ENCODE peak calls at places on chromosome 13, in six cellular contexts. One of them, this sample, is unnamed.

GRCh38 chr13:97627566-97627965 is 193.6 kb downstream of the RAP2A start:
- DNase-seq in activated T-cell treated with anti-CD3 and anti-CD28 coated beads for 24 hours: no peak
- DNase-seq in stimulated activated CD4-positive, alpha-beta T cell treated with anti-CD3 and anti-CD28 coated beads, Interleukin-12 subunit alpha, Interleukin-12 subunit beta, amount 100 ng/mL, for 4 hours: no peak
- DNase-seq in AG10803: peak
- DNase-seq in skeletal muscle cell: peak
- DNase-seq in posterior cingulate gyrus: no peak
- DNase-seq in this sample: peak

GRCh38 chr13:109818136-109818535 is 31.8 kb upstream of the IRS2 start:
- DNase-seq in activated T-cell treated with anti-CD3 and anti-CD28 coated beads for 24 hours: no peak
- DNase-seq in stimulated activated CD4-positive, alpha-beta T cell treated with anti-CD3 and anti-CD28 coated beads, Interleukin-12 subunit alpha, Interleukin-12 subunit beta, amount 100 ng/mL, for 4 hours: no peak
- DNase-seq in AG10803: peak
- DNase-seq in skeletal muscle cell: no peak
- DNase-seq in posterior cingulate gyrus: no peak
- DNase-seq in this sample: no peak

GRCh38 chr13:100887729-100888151 is 213.1 kb upstream of the TMTC4 start:
- DNase-seq in activated T-cell treated with anti-CD3 and anti-CD28 coated beads for 24 hours: no peak
- DNase-seq in stimulated activated CD4-positive, alpha-beta T cell treated with anti-CD3 and anti-CD28 coated beads, Interleukin-12 subunit alpha, Interleukin-12 subunit beta, amount 100 ng/mL, for 4 hours: no peak
- DNase-seq in AG10803: peak
- DNase-seq in skeletal muscle cell: peak
- DNase-seq in posterior cingulate gyrus: no peak
- DNase-seq in this sample: peak

GRCh38 chr13:66663206-66663605 is 566.9 kb downstream of the PCDH9 start:
- DNase-seq in activated T-cell treated with anti-CD3 and anti-CD28 coated beads for 24 hours: no peak
- DNase-seq in stimulated activated CD4-positive, alpha-beta T cell treated with anti-CD3 and anti-CD28 coated beads, Interleukin-12 subunit alpha, Interleukin-12 subunit beta, amount 100 ng/mL, for 4 hours: no peak
- DNase-seq in AG10803: no peak
- DNase-seq in skeletal muscle cell: no peak
- DNase-seq in posterior cingulate gyrus: no peak
- DNase-seq in this sample: no peak

GRCh38 chr13:22569830-22570229 is 610.9 kb upstream of the SGCG start:
- DNase-seq in activated T-cell treated with anti-CD3 and anti-CD28 coated beads for 24 hours: no peak
- DNase-seq in stimulated activated CD4-positive, alpha-beta T cell treated with anti-CD3 and anti-CD28 coated beads, Interleukin-12 subunit alpha, Interleukin-12 subunit beta, amount 100 ng/mL, for 4 hours: no peak
- DNase-seq in AG10803: no peak
- DNase-seq in skeletal muscle cell: no peak
- DNase-seq in posterior cingulate gyrus: no peak
- DNase-seq in this sample: no peak

GRCh38 chr13:112740502-112741131 is 50.8 kb downstream of the ATP11A start:
- DNase-seq in activated T-cell treated with anti-CD3 and anti-CD28 coated beads for 24 hours: no peak
- DNase-seq in stimulated activated CD4-positive, alpha-beta T cell treated with anti-CD3 and anti-CD28 coated beads, Interleukin-12 subunit alpha, Interleukin-12 subunit beta, amount 100 ng/mL, for 4 hours: no peak
- DNase-seq in AG10803: peak
- DNase-seq in skeletal muscle cell: peak
- DNase-seq in posterior cingulate gyrus: no peak
- DNase-seq in this sample: peak

GRCh38 chr13:104740616-104741222 is 1674.5 kb upstream of the SLC10A2 start:
- DNase-seq in activated T-cell treated with anti-CD3 and anti-CD28 coated beads for 24 hours: no peak
- DNase-seq in stimulated activated CD4-positive, alpha-beta T cell treated with anti-CD3 and anti-CD28 coated beads, Interleukin-12 subunit alpha, Interleukin-12 subunit beta, amount 100 ng/mL, for 4 hours: no peak
- DNase-seq in AG10803: no peak
- DNase-seq in skeletal muscle cell: no peak
- DNase-seq in posterior cingulate gyrus: no peak
- DNase-seq in this sample: no peak

GRCh38 chr13:112069063-112069726 is 2.2 kb downstream of the SOX1 start:
- DNase-seq in activated T-cell treated with anti-CD3 and anti-CD28 coated beads for 24 hours: no peak
- DNase-seq in stimulated activated CD4-positive, alpha-beta T cell treated with anti-CD3 and anti-CD28 coated beads, Interleukin-12 subunit alpha, Interleukin-12 subunit beta, amount 100 ng/mL, for 4 hours: no peak
- DNase-seq in AG10803: no peak
- DNase-seq in skeletal muscle cell: no peak
- DNase-seq in posterior cingulate gyrus: no peak
- DNase-seq in this sample: no peak

GRCh38 chr13:79992111-79992510 is 348.8 kb downstream of the SPRY2 start:
- DNase-seq in activated T-cell treated with anti-CD3 and anti-CD28 coated beads for 24 hours: no peak
- DNase-seq in stimulated activated CD4-positive, alpha-beta T cell treated with anti-CD3 and anti-CD28 coated beads, Interleukin-12 subunit alpha, Interleukin-12 subunit beta, amount 100 ng/mL, for 4 hours: no peak
- DNase-seq in AG10803: no peak
- DNase-seq in skeletal muscle cell: no peak
- DNase-seq in posterior cingulate gyrus: no peak
- DNase-seq in this sample: no peak

GRCh38 chr13:65597839-65598818 is 1632.0 kb downstream of the PCDH9 start:
- DNase-seq in activated T-cell treated with anti-CD3 and anti-CD28 coated beads for 24 hours: no peak
- DNase-seq in stimulated activated CD4-positive, alpha-beta T cell treated with anti-CD3 and anti-CD28 coated beads, Interleukin-12 subunit alpha, Interleukin-12 subunit beta, amount 100 ng/mL, for 4 hours: no peak
- DNase-seq in AG10803: peak
- DNase-seq in skeletal muscle cell: peak
- DNase-seq in posterior cingulate gyrus: no peak
- DNase-seq in this sample: no peak

GRCh38 chr13:65026505-65026904 is 2203.6 kb downstream of the PCDH9 start:
- DNase-seq in activated T-cell treated with anti-CD3 and anti-CD28 coated beads for 24 hours: no peak
- DNase-seq in stimulated activated CD4-positive, alpha-beta T cell treated with anti-CD3 and anti-CD28 coated beads, Interleukin-12 subunit alpha, Interleukin-12 subunit beta, amount 100 ng/mL, for 4 hours: no peak
- DNase-seq in AG10803: no peak
- DNase-seq in skeletal muscle cell: no peak
- DNase-seq in posterior cingulate gyrus: no peak
- DNase-seq in this sample: no peak

GRCh38 chr13:44576396-44577235 is 486 bp upstream of the TSC22D1 start:
- DNase-seq in activated T-cell treated with anti-CD3 and anti-CD28 coated beads for 24 hours: peak
- DNase-seq in stimulated activated CD4-positive, alpha-beta T cell treated with anti-CD3 and anti-CD28 coated beads, Interleukin-12 subunit alpha, Interleukin-12 subunit beta, amount 100 ng/mL, for 4 hours: peak
- DNase-seq in AG10803: no peak
- DNase-seq in skeletal muscle cell: no peak
- DNase-seq in posterior cingulate gyrus: no peak
- DNase-seq in this sample: no peak